ENCODE peak calls at places on chromosomes 7 and 10, in six cellular contexts. L, P, C, M, D and R are unnamed samples.

GRCh38 chr7:152760384-152761115 is 998 bp downstream of the ACTR3B start:
- DNase-seq in L (no peak), P (no peak), C (no peak), M (no peak), D (no peak), R (no peak)

GRCh38 chr7:128892521-128893250 is 17.8 kb downstream of the KCP start:
- DNase-seq in L (peak; percentile 9), P (no peak), C (no peak), M (no peak), D (peak; percentile 5), R (peak; percentile 50)

GRCh38 chr10:104328916-104329710 is 9.2 kb downstream of the ITPRIP start:
- DNase-seq in L (no peak), P (peak; percentile 65), C (peak; percentile 77), M (peak; percentile 86), D (peak; percentile 63), R (peak; percentile 86)

GRCh38 chr7:74294191-74294998 is 5.2 kb downstream of the CLIP2 start:
- DNase-seq in L (peak; percentile 28), P (no peak), C (peak; percentile 62), M (no peak), D (no peak), R (peak; percentile 65)

GRCh38 chr7:105218215-105218614 is 170.5 kb downstream of the SRPK2 start:
- DNase-seq in L (no peak), P (no peak), C (no peak), M (no peak), D (no peak), R (no peak)

GRCh38 chr10:78973901-78974408 is 94.8 kb upstream of the ZMIZ1 start:
- DNase-seq in L (peak; percentile 78), P (peak; percentile 80), C (peak; percentile 87), M (peak; percentile 83), D (peak; percentile 84), R (peak; percentile 92)

GRCh38 chr10:65348637-65349036 is 1577.2 kb upstream of the LRRTM3 start:
- DNase-seq in L (no peak), P (no peak), C (no peak), M (no peak), D (no peak), R (no peak)

GRCh38 chr7:78039791-78040776 is 241.5 kb downstream of the PHTF2 start:
- DNase-seq in L (peak; percentile 19), P (no peak), C (peak; percentile 10), M (no peak), D (no peak), R (peak; percentile 50)

GRCh38 chr7:155644971-155645509 is 579 bp downstream of the RBM33 start:
- DNase-seq in L (peak; percentile 21), P (peak; percentile 32), C (peak; percentile 18), M (no peak), D (peak; percentile 33), R (no peak)

GRCh38 chr10:70846795-70847194 is 31.0 kb downstream of the SGPL1 start:
- DNase-seq in L (no peak), P (no peak), C (no peak), M (no peak), D (no peak), R (no peak)

GRCh38 chr10:23284674-23285335 is 59.8 kb downstream of the C10orf67 start:
- DNase-seq in L (no peak), P (no peak), C (no peak), M (no peak), D (no peak), R (no peak)

GRCh38 chr10:99621454-99622246 is 1.4 kb upstream of the SLC25A28 start:
- DNase-seq in L (no peak), P (no peak), C (no peak), M (no peak), D (peak; percentile 50), R (no peak)

GRCh38 chr10:52903397-52903938 is 130.9 kb upstream of the MBL2 start:
- DNase-seq in L (no peak), P (no peak), C (no peak), M (no peak), D (no peak), R (no peak)

GRCh38 chr10:4431114-4431862 is 394.7 kb upstream of the AKR1E2 start:
- DNase-seq in L (no peak), P (no peak), C (no peak), M (peak; percentile 50), D (no peak), R (no peak)

GRCh38 chr10:122419016-122419415 is 35.4 kb upstream of the ARMS2 start:
- DNase-seq in L (no peak), P (no peak), C (no peak), M (no peak), D (no peak), R (no peak)

GRCh38 chr7:107103369-107103768 is 58.9 kb downstream of the PRKAR2B start:
- DNase-seq in L (no peak), P (peak; percentile 30), C (no peak), M (no peak), D (no peak), R (no peak)

GRCh38 chr10:86373828-86374227 is 7.2 kb upstream of the GRID1 start:
- DNase-seq in L (no peak), P (no peak), C (no peak), M (no peak), D (no peak), R (peak; percentile 49)

GRCh38 chr10:75646931-75647330 is 215.5 kb downstream of the LRMDA start:
- DNase-seq in L (no peak), P (no peak), C (no peak), M (no peak), D (no peak), R (no peak)

GRCh38 chr7:154553711-154554265 is 449.1 kb downstream of the PAXIP1 start:
- DNase-seq in L (no peak), P (no peak), C (no peak), M (no peak), D (no peak), R (no peak)

GRCh38 chr7:155295511-155295910 is 2.2 kb upstream of the INSIG1 start:
- DNase-seq in L (no peak), P (no peak), C (no peak), M (no peak), D (no peak), R (no peak)

GRCh38 chr7:55898287-55898686 is 11.0 kb downstream of the ZNF713 start:
- DNase-seq in L (no peak), P (no peak), C (no peak), M (no peak), D (no peak), R (no peak)

GRCh38 chr10:61301560-61301959 is 151.6 kb downstream of the TMEM26 start:
- DNase-seq in L (no peak), P (no peak), C (no peak), M (no peak), D (no peak), R (no peak)

GRCh38 chr7:101156277-101156676 is 2.0 kb downstream of the AP1S1 start:
- DNase-seq in L (no peak), P (no peak), C (no peak), M (no peak), D (no peak), R (no peak)

GRCh38 chr10:79022565-79023488 is 45.9 kb upstream of the ZMIZ1 start:
- DNase-seq in L (peak; percentile 70), P (no peak), C (peak; percentile 70), M (no peak), D (peak; percentile 54), R (peak; percentile 70)

GRCh38 chr7:129990403-129991192 is 37.8 kb upstream of the UBE2H start:
- DNase-seq in L (no peak), P (no peak), C (peak; percentile 10), M (no peak), D (no peak), R (no peak)

GRCh38 chr10:43595739-43596298 is 10.4 kb upstream of the ZNF485 start:
- DNase-seq in L (no peak), P (no peak), C (no peak), M (no peak), D (no peak), R (no peak)

GRCh38 chr10:48365668-48366067 is 59.2 kb downstream of the MAPK8 start:
- DNase-seq in L (no peak), P (no peak), C (no peak), M (no peak), D (no peak), R (no peak)

GRCh38 chr7:39721919-39722597 is 98.7 kb downstream of the RALA start:
- DNase-seq in L (no peak), P (no peak), C (no peak), M (no peak), D (no peak), R (no peak)

GRCh38 chr7:13532028-13532753 is 457.3 kb downstream of the ETV1 start:
- DNase-seq in L (no peak), P (no peak), C (no peak), M (no peak), D (no peak), R (no peak)

GRCh38 chr7:19491821-19492452 is 216.9 kb downstream of the POLR1F start:
- DNase-seq in L (no peak), P (no peak), C (no peak), M (no peak), D (no peak), R (no peak)

GRCh38 chr10:5858811-5859210 is 30.9 kb downstream of the ANKRD16 start:
- DNase-seq in L (no peak), P (no peak), C (no peak), M (no peak), D (no peak), R (no peak)

GRCh38 chr10:125273023-125273422 is 112.7 kb upstream of the CTBP2 start:
- DNase-seq in L (no peak), P (no peak), C (no peak), M (no peak), D (no peak), R (no peak)

GRCh38 chr10:44853148-44853734 is 57.9 kb upstream of the TMEM72 start:
- DNase-seq in L (no peak), P (no peak), C (no peak), M (peak; percentile 40), D (no peak), R (no peak)

GRCh38 chr10:113479346-113480080 is 73.3 kb upstream of the HABP2 start:
- DNase-seq in L (no peak), P (no peak), C (no peak), M (no peak), D (no peak), R (no peak)
- H3K27me3 ChIP-seq in L (no peaks in the 10 kb centered on the region), P (no peaks in the 10 kb centered on the region), C (no peaks in the 10 kb centered on the region), M (no peaks in the 10 kb centered on the region), D (no peaks in the 10 kb centered on the region), R (no peaks in the 10 kb centered on the region)

GRCh38 chr7:86975914-86976313 is 83.5 kb downstream of the ELAPOR2 start:
- DNase-seq in L (no peak), P (no peak), C (no peak), M (no peak), D (no peak), R (no peak)
- H3K4me3 ChIP-seq in L (no peak overlapping the region), P (no peak overlapping the region), C (no peak overlapping the region), M (no peak overlapping the region), D (no peak overlapping the region), R (no peak overlapping the region)

GRCh38 chr7:91266067-91266930 is 2.1 kb downstream of the FZD1 start:
- DNase-seq in L (peak; percentile 25), P (peak; percentile 43), C (peak; percentile 13), M (no peak), D (peak; percentile 66), R (peak; percentile 89)
- H3K27ac ChIP-seq in L (peak overlapping the region; percentile 98), P (peak overlapping the region; percentile 95), C (peak overlapping the region; percentile 89), M (no peak overlapping the region), D (no peak overlapping the region), R (no peak overlapping the region)

DNA sequence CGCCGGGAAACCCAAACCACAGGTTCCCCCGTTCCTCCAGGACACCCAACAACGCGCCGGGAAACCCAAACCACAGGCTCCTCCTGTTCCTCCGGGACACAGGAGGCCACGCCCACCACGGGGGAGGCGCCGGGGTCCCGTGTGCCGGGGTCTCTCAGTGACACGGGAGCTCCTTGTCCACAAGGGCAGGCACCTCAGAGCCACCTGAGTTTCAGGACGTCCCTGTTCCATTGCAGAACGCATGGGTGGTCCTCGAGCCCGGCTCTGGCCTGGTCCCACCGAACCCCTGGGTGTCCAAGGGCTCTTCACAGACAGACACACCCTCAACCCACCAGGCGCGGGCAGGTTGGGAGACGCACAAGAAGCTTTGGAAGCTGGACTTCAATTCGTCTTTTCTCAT is 57.6 kb upstream of the ADGRA1 start:
- DNase-seq in L (no peak), P (no peak), C (no peak), M (no peak), D (no peak), R (no peak)
- H3K27me3 ChIP-seq in L (peaks cover 93% of the 10 kb centered on the region), P (no peaks in the 10 kb centered on the region), C (no peaks in the 10 kb centered on the region), M (peaks cover 48% of the 10 kb centered on the region), D (no peaks in the 10 kb centered on the region), R (no peaks in the 10 kb centered on the region)